ENCODE peak calls at places on chromosome 10, in five cellular contexts. B is SK-N-SH, X is H1, H is HCT116, L is GM12878. O is an unnamed sample.

GRCh38 chr10:10927608-10928007 is 90.1 kb upstream of the CELF2 start:
- DNase-seq in B (no peak), X (no peak), H (no peak), L (no peak), O (no peak)

GRCh38 chr10:123404357-123404756 is 250.2 kb downstream of the BUB3 start:
- DNase-seq in B (no peak), X (no peak), H (no peak), L (no peak), O (no peak)

GRCh38 chr10:26946103-26946907 is 85.5 kb upstream of the ABI1 start:
- DNase-seq in B (no peak), X (no peak), H (no peak), L (no peak), O (peak; percentile 83)

GRCh38 chr10:116278832-116279231 is 5.8 kb upstream of the GFRA1 start:
- DNase-seq in B (no peak), X (no peak), H (no peak), L (no peak), O (no peak)

GRCh38 chr10:60917331-60918280 is 26.4 kb downstream of the RHOBTB1 start:
- DNase-seq in B (no peak), X (no peak), H (no peak), L (no peak), O (no peak)

GRCh38 chr10:86334515-86335085 is 32.0 kb downstream of the GRID1 start:
- DNase-seq in B (no peak), X (peak; percentile 36), H (peak; percentile 29), L (no peak), O (peak; percentile 91)

GRCh38 chr10:84493951-84494848 is 165.8 kb downstream of the CCSER2 start:
- DNase-seq in B (no peak), X (peak; percentile 5), H (peak; percentile 77), L (no peak), O (peak; percentile 38)

GRCh38 chr10:110609592-110609991 is 34.5 kb upstream of the RBM20 start:
- DNase-seq in B (peak; percentile 59), X (no peak), H (peak; percentile 15), L (no peak), O (peak; percentile 67)

DNA sequence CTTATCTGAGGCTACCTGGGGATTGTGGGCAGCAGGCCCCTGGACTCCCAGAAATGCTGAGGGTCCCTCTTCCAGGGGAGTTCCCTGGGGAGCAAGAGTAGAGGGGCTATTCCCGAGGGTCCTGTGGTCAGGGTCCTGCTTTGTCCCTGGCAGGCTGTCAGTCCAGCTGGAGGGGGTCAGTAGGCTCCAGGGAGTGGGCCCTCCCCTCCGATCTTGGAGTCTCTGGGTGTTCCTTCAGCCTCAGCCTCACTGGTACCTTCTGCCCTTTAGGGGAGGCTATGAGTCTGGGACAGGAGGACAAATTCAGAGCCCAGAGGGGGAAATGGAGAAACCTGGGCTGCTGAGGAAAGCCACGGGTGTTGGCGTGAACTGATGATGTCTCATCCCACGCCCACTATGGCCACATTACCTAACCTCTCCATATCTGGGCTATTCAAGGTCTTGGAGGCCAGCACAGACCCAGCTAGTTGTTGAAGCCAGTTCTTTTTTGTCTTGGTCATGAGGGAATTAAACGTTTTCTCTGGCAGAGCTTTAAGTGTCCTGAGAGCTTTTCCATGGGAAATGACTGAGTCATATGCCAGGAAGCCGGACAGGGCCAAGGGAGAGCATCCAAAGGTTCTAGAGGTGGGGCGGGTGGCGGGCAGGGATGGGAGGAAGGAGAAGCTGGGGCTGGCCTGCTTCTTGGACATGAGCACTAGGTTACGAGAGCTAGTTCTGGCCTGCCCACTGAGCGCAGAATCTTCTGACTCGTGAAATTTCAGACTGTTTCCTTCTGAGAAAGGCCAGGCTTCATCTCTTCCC is 6.2 kb downstream of the CALHM2 start:
- DNase-seq in B (no peak), X (no peak), H (no peak), L (no peak), O (no peak)
- TF ChIP-seq JUND in B (no peak), X (no peak), H (no peak), L (no peak), O (no peak)

DNA sequence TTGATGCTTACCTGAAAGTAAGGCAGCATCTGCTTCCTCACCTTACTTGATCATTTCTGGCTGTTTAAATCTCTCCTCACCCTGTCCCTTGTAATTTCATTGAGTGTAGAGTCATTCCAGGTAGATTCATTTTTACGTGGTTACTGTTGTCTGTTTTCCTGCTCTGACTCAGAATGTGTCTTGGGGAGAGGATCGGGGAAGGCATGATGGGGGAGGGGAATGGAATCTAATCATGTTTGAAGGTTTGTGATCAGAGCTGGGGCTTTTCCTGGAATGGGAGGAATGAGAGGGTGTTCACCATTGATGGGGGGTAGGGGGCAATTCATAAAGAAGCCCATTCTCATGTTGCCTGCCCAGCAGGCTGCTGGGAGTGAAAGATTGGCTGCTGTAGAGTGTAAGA is 18.7 kb downstream of the SEC24C start:
- DNase-seq in B (no peak), X (no peak), H (no peak), L (no peak), O (no peak)
- TF ChIP-seq JUND in B (peak; percentile 28), X (no peak), H (no peak), L (no peak), O (no peak)

DNA sequence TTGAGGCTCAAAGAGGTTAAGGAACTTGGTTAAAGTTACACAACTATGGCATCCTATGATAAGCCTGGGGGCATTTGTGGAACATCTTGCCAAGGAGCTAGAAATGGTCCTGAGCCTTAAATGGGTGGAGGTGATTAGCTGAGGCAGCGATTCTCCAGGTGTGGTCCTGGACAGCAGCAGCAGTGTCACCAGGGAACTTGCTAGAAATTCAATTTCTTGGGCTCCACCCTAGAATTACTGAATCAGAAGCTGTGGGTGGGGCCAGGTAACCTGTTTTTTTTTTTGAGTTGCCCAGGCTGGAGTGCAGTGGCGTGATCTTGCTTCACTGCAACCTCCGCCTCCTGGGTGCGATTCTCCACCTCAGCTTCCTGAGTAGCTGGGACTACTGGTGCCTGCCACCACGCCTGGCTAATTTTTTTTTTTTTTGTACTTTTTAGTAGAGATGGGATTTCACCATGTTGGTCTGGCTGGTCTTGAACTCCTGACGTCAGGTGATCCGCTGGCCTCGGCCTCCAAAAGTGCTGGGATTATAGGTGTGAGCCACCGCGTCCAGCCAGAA is 13.1 kb downstream of the RPS24 start:
- DNase-seq in B (no peak), X (no peak), H (no peak), L (no peak), O (no peak)
- TF ChIP-seq JUND in B (no peak), X (no peak), H (no peak), L (no peak), O (no peak)

DNA sequence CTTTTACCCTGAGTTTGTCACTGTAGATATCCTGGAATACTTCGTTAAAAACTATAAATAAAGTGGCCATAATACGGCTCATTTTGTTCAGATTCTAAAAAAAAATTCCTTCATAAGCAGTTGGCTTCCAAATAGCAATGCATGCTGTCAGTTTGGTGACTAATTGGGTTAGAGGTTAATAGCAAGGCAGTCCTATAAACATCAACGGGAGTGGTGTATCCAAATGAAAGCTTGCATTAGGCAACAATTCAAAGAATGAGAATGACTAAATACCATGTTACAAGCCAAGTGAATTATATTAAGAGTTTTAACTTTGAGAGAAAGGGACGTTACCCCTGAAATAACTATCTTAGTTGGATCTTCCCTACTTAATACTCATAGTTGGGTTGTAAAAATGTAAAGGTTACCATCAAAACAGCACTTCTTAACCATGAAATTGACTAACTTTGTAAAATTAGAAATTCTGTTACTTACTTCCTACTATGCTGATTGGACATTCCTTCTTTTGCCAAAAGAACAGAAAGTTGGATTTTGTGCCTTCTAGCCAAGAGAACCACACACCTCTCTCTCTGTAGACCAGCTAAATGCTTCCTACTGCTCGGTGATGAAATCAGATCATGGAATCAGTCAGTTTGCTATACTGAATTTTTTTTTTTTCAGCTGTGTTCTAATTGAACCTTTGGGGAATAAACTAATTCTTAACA is 98.0 kb downstream of the KAT6B start:
- DNase-seq in B (no peak), X (no peak), H (peak; percentile 57), L (no peak), O (no peak)
- TF ChIP-seq JUND in B (peak; percentile 68), X (no peak), H (peak; percentile 19), L (no peak), O (no peak)

GRCh38 chr10:104337985-104338735 is at the start of gene ITPRIP:
- DNase-seq in B (peak; percentile 86), X (no peak), H (peak; percentile 69), L (no peak), O (peak; percentile 41)

GRCh38 chr10:104340692-104341091 is 2.4 kb upstream of the ITPRIP start:
- DNase-seq in B (no peak), X (no peak), H (no peak), L (no peak), O (no peak)

GRCh38 chr10:104337527-104337984 is 709 bp downstream of the ITPRIP start:
- DNase-seq in B (no peak), X (no peak), H (no peak), L (no peak), O (peak; percentile 20)

GRCh38 chr10:104340099-104340594 is 1.9 kb upstream of the ITPRIP start:
- DNase-seq in B (no peak), X (no peak), H (no peak), L (no peak), O (no peak)

DNA sequence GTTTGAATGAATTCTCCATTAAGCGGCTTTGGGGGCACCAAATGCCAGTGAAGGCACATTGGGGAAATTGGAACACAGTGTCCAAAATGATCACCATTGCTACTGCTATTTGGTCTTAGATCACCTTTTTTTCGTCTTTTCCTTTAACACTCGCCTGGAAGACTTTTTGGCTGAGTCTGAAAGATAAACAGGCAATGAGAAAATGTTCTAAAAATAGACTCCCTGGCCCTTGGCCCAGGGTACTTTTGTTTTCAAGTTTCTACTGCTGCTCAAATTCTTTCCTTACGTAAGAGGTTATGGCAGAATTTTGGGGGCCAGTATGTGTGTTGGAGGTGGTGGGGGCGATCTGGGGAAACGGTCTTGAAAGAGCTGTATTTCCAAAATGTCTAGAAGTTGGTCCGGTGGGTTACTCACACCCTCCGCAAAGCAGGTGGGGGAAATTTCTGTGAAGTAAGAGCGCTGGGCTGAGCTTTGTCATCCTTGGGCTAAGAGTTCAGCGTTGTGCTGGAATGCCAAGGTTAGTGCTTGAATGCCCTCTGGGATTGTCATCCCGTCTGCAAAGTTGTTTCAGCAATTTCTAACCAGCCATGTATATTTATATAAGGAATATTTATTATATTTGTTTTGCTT is 1.3 kb upstream of the ITPRIP start:
- DNase-seq in B (no peak), X (no peak), H (no peak), L (no peak), O (peak; percentile 48)
- TF ChIP-seq JUND in B (no peak), X (no peak), H (no peak), L (no peak), O (no peak)